ENCODE peak calls at places on chromosome 14, in four cellular contexts. U is breast epithelium, S is esophagus muscularis mucosa, K is ovary. H is an unnamed sample. For H3K9me3, the result is how much of the 10 kb centered on the place peaks cover.

GRCh38 chr14:75202671-75203070 is 26.3 kb upstream of the TMED10 start:
- DNase-seq in U (no peak), S (no peak), K (no peak), H (no peak)

GRCh38 chr14:66094001-66094727 is 392.0 kb upstream of the CCDC196 start:
- DNase-seq in U (no peak), S (no peak), K (no peak), H (no peak)

GRCh38 chr14:104767634-104767918 is 14.6 kb downstream of the SIVA1 start:
- DNase-seq in U (no peak), S (no peak), K (no peak), H (no peak)

GRCh38 chr14:65791551-65791981 is 379.0 kb downstream of the FUT8 start:
- DNase-seq in U (no peak), S (no peak), K (no peak), H (no peak)

GRCh38 chr14:33799705-33800269 is 151.1 kb downstream of the EGLN3 start:
- DNase-seq in U (no peak), S (no peak), K (no peak), H (no peak)

GRCh38 chr14:84670801-84671200 is 859.1 kb upstream of the FLRT2 start:
- DNase-seq in U (no peak), S (no peak), K (no peak), H (no peak)

GRCh38 chr14:38262844-38263243 is 7.0 kb upstream of the CLEC14A start:
- DNase-seq in U (no peak), S (no peak), K (no peak), H (no peak)

GRCh38 chr14:97634786-97635185 is 837.6 kb downstream of the VRK1 start:
- DNase-seq in U (no peak), S (no peak), K (no peak), H (no peak)

GRCh38 chr14:93008381-93008780 is 85.4 kb downstream of the CHGA start:
- DNase-seq in U (no peak), S (no peak), K (no peak), H (peak)

GRCh38 chr14:104262515-104263514 is 124.4 kb downstream of the KIF26A start:
- DNase-seq in U (no peak), S (no peak), K (peak), H (no peak)

GRCh38 chr14:47678993-47679392 is 3.6 kb upstream of the MDGA2 start:
- DNase-seq in U (no peak), S (no peak), K (no peak), H (no peak)

GRCh38 chr14:22555573-22556011 is 33.4 kb downstream of the DAD1 start:
- DNase-seq in U (peak), S (no peak), K (no peak), H (no peak)

GRCh38 chr14:54447231-54447692 is 6.1 kb upstream of the CNIH1 start:
- DNase-seq in U (no peak), S (no peak), K (no peak), H (no peak)

GRCh38 chr14:93245764-93246420 is 38.8 kb downstream of the UBR7 start:
- DNase-seq in U (no peak), S (peak), K (no peak), H (no peak)

GRCh38 chr14:102655154-102655553 is 62.7 kb downstream of the RCOR1 start:
- DNase-seq in U (no peak), S (no peak), K (no peak), H (no peak)

GRCh38 chr14:83463500-83464098 is 1929.9 kb upstream of the SEL1L start:
- DNase-seq in U (no peak), S (no peak), K (peak), H (no peak)

GRCh38 chr14:68789002-68789797 is 3.7 kb downstream of the ZFP36L1 start:
- DNase-seq in U (peak), S (no peak), K (peak), H (peak)

GRCh38 chr14:75440733-75441474 is 13.1 kb downstream of the JDP2 start:
- DNase-seq in U (no peak), S (no peak), K (peak), H (peak)

GRCh38 chr14:32224731-32225377 is 21.8 kb upstream of the RNU6-8 start:
- DNase-seq in U (no peak), S (no peak), K (no peak), H (peak)

GRCh38 chr14:104544362-104544761 is 35.2 kb upstream of the C14orf180 start:
- DNase-seq in U (no peak), S (no peak), K (peak), H (peak)

GRCh38 chr14:102464846-102465341 is 44.7 kb downstream of the ANKRD9 start:
- DNase-seq in U (no peak), S (no peak), K (no peak), H (no peak)

GRCh38 chr14:91284791-91285548 is 40.5 kb upstream of the GPR68 start:
- DNase-seq in U (no peak), S (no peak), K (no peak), H (no peak)

GRCh38 chr14:72544615-72545387 is 349.1 kb downstream of the DPF3 start:
- DNase-seq in U (no peak), S (no peak), K (no peak), H (no peak)

GRCh38 chr14:64727551-64728071 is 23.4 kb downstream of the PLEKHG3 start:
- DNase-seq in U (no peak), S (no peak), K (no peak), H (no peak)

GRCh38 chr14:105010891-105011291 is 10.0 kb downstream of the CDCA4 start:
- DNase-seq in U (no peak), S (no peak), K (no peak), H (no peak)

GRCh38 chr14:67345583-67345982 is 14.0 kb downstream of the ATP6V1D start:
- DNase-seq in U (no peak), S (no peak), K (no peak), H (no peak)

GRCh38 chr14:24395609-24396580 is 2.9 kb upstream of the NYNRIN start:
- DNase-seq in U (no peak), S (no peak), K (no peak), H (no peak)

GRCh38 chr14:24390696-24391468 is 7.9 kb upstream of the NYNRIN start:
- DNase-seq in U (no peak), S (no peak), K (no peak), H (no peak)

GRCh38 chr14:24389266-24389855 is 9.4 kb upstream of the NYNRIN start:
- DNase-seq in U (no peak), S (no peak), K (no peak), H (no peak)

GRCh38 chr14:24394275-24394674 is 4.5 kb upstream of the NYNRIN start:
- DNase-seq in U (no peak), S (no peak), K (no peak), H (no peak)

DNA sequence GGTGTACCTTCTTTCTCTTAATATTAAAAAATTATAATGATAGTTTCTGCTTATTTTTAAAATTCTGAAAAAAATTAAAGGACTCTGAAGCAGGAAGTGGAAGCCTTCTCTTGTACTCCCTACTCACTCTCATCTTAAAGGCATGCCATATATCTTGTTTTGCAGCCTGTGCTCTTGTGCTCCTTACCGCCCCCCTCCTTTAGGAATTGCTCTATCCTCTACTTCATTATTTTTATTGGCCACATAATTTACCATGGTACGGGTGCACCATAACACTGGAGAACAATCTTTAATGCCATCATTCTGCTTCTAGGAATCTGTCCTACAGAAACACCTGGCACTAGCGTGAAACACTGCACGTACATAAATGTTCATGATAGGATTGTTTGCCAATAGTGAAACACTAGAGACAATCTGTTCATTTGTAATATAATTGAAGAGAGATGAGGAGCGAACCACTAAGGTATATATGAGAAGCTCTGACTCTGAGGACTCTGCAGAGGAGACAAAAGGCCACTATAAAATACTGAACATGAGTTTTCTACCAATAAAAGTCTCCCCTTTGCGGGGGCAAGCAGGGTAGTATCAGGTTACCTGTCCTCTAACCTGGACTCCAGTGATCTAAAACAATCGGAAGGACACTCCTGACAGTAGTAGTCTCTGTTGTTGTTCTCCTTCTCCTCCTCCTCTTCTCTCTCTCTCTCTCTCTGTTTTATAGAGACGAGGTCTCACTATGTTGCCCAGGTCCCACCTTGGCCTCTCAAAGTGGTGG is 6.3 kb upstream of the NYNRIN start:
- DNase-seq in U (no peak), S (no peak), K (no peak), H (no peak)
- TF ChIP-seq CTCF in U (no peak), S (no peak), K (no peak), H (no peak)

GRCh38 chr14:20198991-20199390 is 8.3 kb downstream of the OR11G2 start:
- DNase-seq in U (no peak), S (no peak), K (no peak), H (no peak)
- H3K9me3 ChIP-seq in U (under half), S (under half), K (under half), H (under half)

GRCh38 chr14:99415496-99416281 is 65.0 kb downstream of the SETD3 start:
- DNase-seq in U (no peak), S (no peak), K (peak), H (no peak)
- TF ChIP-seq CTCF in U (no peak), S (peak), K (peak), H (peak)

GRCh38 chr14:106625181-106625580 is 1098.8 kb downstream of the TMEM121 start:
- DNase-seq in U (no peak), S (no peak), K (no peak), H (no peak)

GRCh38 chr14:106619618-106620017 is 1093.2 kb downstream of the TMEM121 start:
- DNase-seq in U (no peak), S (no peak), K (no peak), H (no peak)

GRCh38 chr14:106620368-106620767 is 1094.0 kb downstream of the TMEM121 start:
- DNase-seq in U (no peak), S (no peak), K (no peak), H (no peak)

DNA sequence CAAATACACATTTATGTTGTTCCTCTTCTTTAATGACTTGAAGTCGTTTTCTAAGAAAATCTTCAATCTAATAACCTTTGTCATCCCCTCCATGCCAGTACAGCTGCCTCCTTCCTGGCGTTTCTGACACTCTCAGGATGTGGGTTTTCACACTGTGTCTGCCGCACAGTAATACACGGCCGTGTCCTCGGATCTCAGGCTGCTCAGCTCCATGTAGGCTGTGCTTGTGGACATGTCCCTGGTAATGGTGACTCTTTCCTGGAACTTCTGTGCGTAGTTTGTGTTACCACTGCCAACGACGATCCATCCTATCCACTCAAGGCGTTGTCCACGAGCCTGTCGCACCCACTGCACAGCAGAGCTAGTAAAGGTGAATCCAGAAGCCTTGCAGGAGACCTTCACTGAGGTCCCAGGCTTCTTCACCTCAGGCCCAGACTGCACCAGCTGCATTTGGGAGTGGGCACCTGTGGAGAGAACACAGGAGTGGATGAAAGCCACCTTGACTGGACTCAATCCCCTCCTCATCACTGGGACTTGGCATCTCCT is 1095.9 kb downstream of the TMEM121 start:
- DNase-seq in U (no peak), S (no peak), K (no peak), H (no peak)
- H3K9me3 ChIP-seq in U (under half), S (under half), K (under half), H (under half)

GRCh38 chr14:61562321-61563161 is 132.8 kb upstream of the HIF1A start:
- DNase-seq in U (no peak), S (no peak), K (no peak), H (no peak)

GRCh38 chr14:61559641-61560201 is 135.6 kb upstream of the HIF1A start:
- DNase-seq in U (no peak), S (no peak), K (no peak), H (no peak)

GRCh38 chr14:61560323-61560722 is 135.0 kb upstream of the HIF1A start:
- DNase-seq in U (no peak), S (no peak), K (no peak), H (no peak)

GRCh38 chr14:61561657-61562276 is 133.5 kb upstream of the HIF1A start:
- DNase-seq in U (peak), S (no peak), K (peak), H (peak)

GRCh38 chr14:61561144-61561543 is 134.2 kb upstream of the HIF1A start:
- DNase-seq in U (no peak), S (no peak), K (no peak), H (no peak)
- TF ChIP-seq CTCF in U (no peak), S (no peak), K (no peak), H (no peak)

DNA sequence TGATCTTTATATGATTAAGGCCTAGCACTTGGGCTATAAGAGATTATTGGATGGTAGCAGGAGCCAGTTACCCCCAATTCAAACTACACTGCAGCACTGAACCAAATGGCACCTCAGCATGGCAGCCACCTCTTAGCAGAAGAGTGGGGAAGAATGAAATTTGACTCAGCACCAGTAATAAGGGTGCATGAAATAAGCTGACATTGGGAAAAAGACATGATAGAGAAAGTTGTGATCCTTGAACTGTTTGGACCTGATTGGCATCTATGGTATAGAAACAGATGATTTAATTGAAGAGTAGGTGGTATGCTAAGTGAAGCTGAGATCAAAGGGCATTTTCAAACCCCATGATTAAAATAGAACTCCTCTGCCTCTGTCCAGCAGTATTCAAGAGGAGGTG is 389.5 kb downstream of the FOXG1 start:
- DNase-seq in U (no peak), S (no peak), K (no peak), H (no peak)
- H3K9me3 ChIP-seq in U (under half), S (under half), K (under half), H (under half)

DNA sequence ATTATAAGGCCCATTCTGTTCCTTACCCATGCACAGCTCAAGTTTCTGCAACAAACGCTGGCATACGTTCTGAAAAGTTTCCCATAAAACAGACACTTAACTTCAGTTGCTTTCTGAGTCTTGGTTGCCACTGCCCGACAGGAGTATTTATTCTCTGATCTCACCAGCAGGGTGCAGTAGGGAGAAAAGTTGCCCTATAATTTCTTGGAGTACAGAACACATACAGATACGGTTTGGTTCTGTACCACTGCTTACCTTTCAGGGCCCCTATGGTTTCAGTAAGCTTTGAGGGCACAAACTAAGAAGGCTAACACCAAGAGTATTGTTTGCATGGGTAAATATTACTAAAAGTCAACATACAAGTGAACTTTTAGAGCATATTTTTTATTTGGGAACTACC is 77.9 kb downstream of the SPATA7 start:
- DNase-seq in U (no peak), S (peak), K (no peak), H (no peak)
- TF ChIP-seq CTCF in U (no peak), S (no peak), K (no peak), H (no peak)

DNA sequence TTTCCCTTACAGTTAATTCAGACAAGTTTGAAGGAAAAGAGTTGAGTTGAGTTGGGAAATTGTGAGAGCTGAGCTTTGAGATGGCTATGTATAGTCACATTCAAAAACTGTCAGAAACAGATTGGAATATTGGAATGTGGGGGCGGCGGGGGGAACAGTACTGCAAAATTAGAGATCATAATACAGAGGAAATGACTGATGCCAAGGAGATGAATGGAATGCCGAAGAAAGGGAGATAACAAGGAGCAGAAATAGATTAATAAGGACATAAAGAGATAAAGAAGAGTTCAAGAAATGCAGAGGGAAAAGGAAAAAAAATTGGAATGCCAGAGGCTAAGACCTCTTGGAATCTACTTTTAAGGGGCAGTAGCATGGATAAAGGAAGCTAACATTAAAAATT is 3.2 kb upstream of the OR4K5 start:
- DNase-seq in U (no peak), S (no peak), K (no peak), H (no peak)
- H3K9me3 ChIP-seq in U (under half), S (under half), K (under half), H (under half)

GRCh38 chr14:80202888-80203562 is 8.3 kb downstream of the DIO2 start:
- DNase-seq in U (no peak), S (no peak), K (no peak), H (peak)
- TF ChIP-seq CTCF in U (no peak), S (no peak), K (no peak), H (no peak)

H was measured in psoas muscle.